ENCODE peak calls at places on chromosomes 3 and 15, in eight cellular contexts. One of them, this sample, is unnamed.

GRCh38 chr15:62953496-62953895 is 89.1 kb upstream of the TPM1 start:
- DNase-seq in WTC11: no peak
- DNase-seq in GM13977: no peak
- DNase-seq in B cell: no peak
- DNase-seq in choroid plexus epithelial cell: no peak
- DNase-seq in cardiac fibroblast: no peak
- DNase-seq in hepatocyte: no peak
- DNase-seq in type B pancreatic cell: no peak
- DNase-seq in this sample: no peak

GRCh38 chr15:83653639-83654378 is at the start of gene ADAMTSL3:
- DNase-seq in WTC11: peak
- DNase-seq in GM13977: no peak
- DNase-seq in B cell: no peak
- DNase-seq in choroid plexus epithelial cell: peak
- DNase-seq in cardiac fibroblast: peak
- DNase-seq in hepatocyte: peak
- DNase-seq in type B pancreatic cell: no peak
- DNase-seq in this sample: no peak

GRCh38 chr15:45539680-45540079 is 17.1 kb upstream of the SLC30A4 start:
- DNase-seq in WTC11: no peak
- DNase-seq in GM13977: no peak
- DNase-seq in B cell: no peak
- DNase-seq in choroid plexus epithelial cell: no peak
- DNase-seq in cardiac fibroblast: no peak
- DNase-seq in hepatocyte: peak
- DNase-seq in type B pancreatic cell: no peak
- DNase-seq in this sample: no peak

GRCh38 chr3:149536429-149536828 is 61.9 kb downstream of the TM4SF4 start:
- DNase-seq in WTC11: peak
- DNase-seq in GM13977: no peak
- DNase-seq in B cell: no peak
- DNase-seq in choroid plexus epithelial cell: peak
- DNase-seq in cardiac fibroblast: peak
- DNase-seq in hepatocyte: peak
- DNase-seq in type B pancreatic cell: no peak
- DNase-seq in this sample: no peak

GRCh38 chr15:84023636-84024035 is 211.9 kb upstream of the GOLGA6L4 start:
- DNase-seq in WTC11: peak
- DNase-seq in GM13977: peak
- DNase-seq in B cell: no peak
- DNase-seq in choroid plexus epithelial cell: peak
- DNase-seq in cardiac fibroblast: peak
- DNase-seq in hepatocyte: peak
- DNase-seq in type B pancreatic cell: no peak
- DNase-seq in this sample: no peak

GRCh38 chr3:151467069-151467468 is 6.2 kb upstream of the IGSF10 start:
- DNase-seq in WTC11: no peak
- DNase-seq in GM13977: no peak
- DNase-seq in B cell: no peak
- DNase-seq in choroid plexus epithelial cell: no peak
- DNase-seq in cardiac fibroblast: no peak
- DNase-seq in hepatocyte: no peak
- DNase-seq in type B pancreatic cell: no peak
- DNase-seq in this sample: no peak

GRCh38 chr3:131142580-131142979 is 115.9 kb downstream of the NEK11 start:
- DNase-seq in WTC11: no peak
- DNase-seq in GM13977: no peak
- DNase-seq in B cell: no peak
- DNase-seq in choroid plexus epithelial cell: peak
- DNase-seq in cardiac fibroblast: peak
- DNase-seq in hepatocyte: no peak
- DNase-seq in type B pancreatic cell: no peak
- DNase-seq in this sample: no peak

GRCh38 chr3:27391796-27392195 is 22.6 kb upstream of the NEK10 start:
- DNase-seq in WTC11: no peak
- DNase-seq in GM13977: no peak
- DNase-seq in B cell: no peak
- DNase-seq in choroid plexus epithelial cell: peak
- DNase-seq in cardiac fibroblast: peak
- DNase-seq in hepatocyte: no peak
- DNase-seq in type B pancreatic cell: no peak
- DNase-seq in this sample: no peak

GRCh38 chr15:34364041-34364440 is 3.0 kb downstream of the LPCAT4 start:
- DNase-seq in WTC11: no peak
- DNase-seq in GM13977: no peak
- DNase-seq in B cell: no peak
- DNase-seq in choroid plexus epithelial cell: no peak
- DNase-seq in cardiac fibroblast: no peak
- DNase-seq in hepatocyte: no peak
- DNase-seq in type B pancreatic cell: no peak
- DNase-seq in this sample: no peak

GRCh38 chr15:69357773-69358765 is 56.1 kb upstream of the KIF23 start:
- DNase-seq in WTC11: peak
- DNase-seq in GM13977: no peak
- DNase-seq in B cell: no peak
- DNase-seq in choroid plexus epithelial cell: peak
- DNase-seq in cardiac fibroblast: peak
- DNase-seq in hepatocyte: peak
- DNase-seq in type B pancreatic cell: no peak
- DNase-seq in this sample: no peak

GRCh38 chr3:151630938-151631417 is 102.7 kb upstream of the AADACL2 start:
- DNase-seq in WTC11: no peak
- DNase-seq in GM13977: no peak
- DNase-seq in B cell: no peak
- DNase-seq in choroid plexus epithelial cell: peak
- DNase-seq in cardiac fibroblast: peak
- DNase-seq in hepatocyte: peak
- DNase-seq in type B pancreatic cell: no peak
- DNase-seq in this sample: no peak

GRCh38 chr15:72967397-72967796 is 84.9 kb upstream of the NEO1 start:
- DNase-seq in WTC11: no peak
- DNase-seq in GM13977: no peak
- DNase-seq in B cell: no peak
- DNase-seq in choroid plexus epithelial cell: no peak
- DNase-seq in cardiac fibroblast: no peak
- DNase-seq in hepatocyte: no peak
- DNase-seq in type B pancreatic cell: no peak
- DNase-seq in this sample: peak

GRCh38 chr3:61589856-61590255 is 28.5 kb downstream of the PTPRG start:
- DNase-seq in WTC11: no peak
- DNase-seq in GM13977: no peak
- DNase-seq in B cell: no peak
- DNase-seq in choroid plexus epithelial cell: peak
- DNase-seq in cardiac fibroblast: peak
- DNase-seq in hepatocyte: no peak
- DNase-seq in type B pancreatic cell: no peak
- DNase-seq in this sample: no peak

GRCh38 chr3:171415070-171415469 is 45.1 kb downstream of the TNIK start:
- DNase-seq in WTC11: no peak
- DNase-seq in GM13977: no peak
- DNase-seq in B cell: no peak
- DNase-seq in choroid plexus epithelial cell: peak
- DNase-seq in cardiac fibroblast: peak
- DNase-seq in hepatocyte: no peak
- DNase-seq in type B pancreatic cell: no peak
- DNase-seq in this sample: no peak

GRCh38 chr15:80530737-80531365 is 126.7 kb downstream of the ARNT2 start:
- DNase-seq in WTC11: no peak
- DNase-seq in GM13977: no peak
- DNase-seq in B cell: no peak
- DNase-seq in choroid plexus epithelial cell: peak
- DNase-seq in cardiac fibroblast: peak
- DNase-seq in hepatocyte: no peak
- DNase-seq in type B pancreatic cell: no peak
- DNase-seq in this sample: no peak

GRCh38 chr3:39933986-39934693 is 124.7 kb downstream of the MYRIP start:
- DNase-seq in WTC11: no peak
- DNase-seq in GM13977: no peak
- DNase-seq in B cell: no peak
- DNase-seq in choroid plexus epithelial cell: no peak
- DNase-seq in cardiac fibroblast: no peak
- DNase-seq in hepatocyte: no peak
- DNase-seq in type B pancreatic cell: no peak
- DNase-seq in this sample: no peak

GRCh38 chr15:39756806-39757522 is 25.7 kb downstream of the FSIP1 start:
- DNase-seq in WTC11: no peak
- DNase-seq in GM13977: no peak
- DNase-seq in B cell: peak
- DNase-seq in choroid plexus epithelial cell: peak
- DNase-seq in cardiac fibroblast: peak
- DNase-seq in hepatocyte: peak
- DNase-seq in type B pancreatic cell: no peak
- DNase-seq in this sample: no peak

GRCh38 chr15:58771621-58772235 is 626 bp downstream of the MINDY2 start:
- DNase-seq in WTC11: peak
- DNase-seq in GM13977: no peak
- DNase-seq in B cell: peak
- DNase-seq in choroid plexus epithelial cell: no peak
- DNase-seq in cardiac fibroblast: no peak
- DNase-seq in hepatocyte: peak
- DNase-seq in type B pancreatic cell: peak
- DNase-seq in this sample: no peak

GRCh38 chr3:183809209-183809608 is 16.2 kb downstream of the MAP6D1 start:
- DNase-seq in WTC11: no peak
- DNase-seq in GM13977: no peak
- DNase-seq in B cell: no peak
- DNase-seq in choroid plexus epithelial cell: no peak
- DNase-seq in cardiac fibroblast: no peak
- DNase-seq in hepatocyte: peak
- DNase-seq in type B pancreatic cell: no peak
- DNase-seq in this sample: no peak

GRCh38 chr15:74253276-74253921 is 17.3 kb downstream of the CCDC33 start:
- DNase-seq in WTC11: no peak
- DNase-seq in GM13977: no peak
- DNase-seq in B cell: no peak
- DNase-seq in choroid plexus epithelial cell: no peak
- DNase-seq in cardiac fibroblast: peak
- DNase-seq in hepatocyte: peak
- DNase-seq in type B pancreatic cell: no peak
- DNase-seq in this sample: no peak

GRCh38 chr3:131048030-131048429 is 21.4 kb downstream of the NEK11 start:
- DNase-seq in WTC11: no peak
- DNase-seq in GM13977: no peak
- DNase-seq in B cell: no peak
- DNase-seq in choroid plexus epithelial cell: no peak
- DNase-seq in cardiac fibroblast: no peak
- DNase-seq in hepatocyte: no peak
- DNase-seq in type B pancreatic cell: no peak
- DNase-seq in this sample: no peak

GRCh38 chr3:46411271-46411670 is 4.2 kb downstream of the CCRL2 start:
- DNase-seq in WTC11: no peak
- DNase-seq in GM13977: no peak
- DNase-seq in B cell: no peak
- DNase-seq in choroid plexus epithelial cell: no peak
- DNase-seq in cardiac fibroblast: no peak
- DNase-seq in hepatocyte: no peak
- DNase-seq in type B pancreatic cell: no peak
- DNase-seq in this sample: no peak
- TF ChIP-seq CTCF in WTC11: no peak
- TF ChIP-seq CTCF in GM13977: no peak
- TF ChIP-seq CTCF in B cell: no peak
- TF ChIP-seq CTCF in choroid plexus epithelial cell: peak
- TF ChIP-seq CTCF in cardiac fibroblast: no peak
- TF ChIP-seq CTCF in hepatocyte: no peak
- TF ChIP-seq CTCF in type B pancreatic cell: peak
- TF ChIP-seq CTCF in this sample: no peak

DNA sequence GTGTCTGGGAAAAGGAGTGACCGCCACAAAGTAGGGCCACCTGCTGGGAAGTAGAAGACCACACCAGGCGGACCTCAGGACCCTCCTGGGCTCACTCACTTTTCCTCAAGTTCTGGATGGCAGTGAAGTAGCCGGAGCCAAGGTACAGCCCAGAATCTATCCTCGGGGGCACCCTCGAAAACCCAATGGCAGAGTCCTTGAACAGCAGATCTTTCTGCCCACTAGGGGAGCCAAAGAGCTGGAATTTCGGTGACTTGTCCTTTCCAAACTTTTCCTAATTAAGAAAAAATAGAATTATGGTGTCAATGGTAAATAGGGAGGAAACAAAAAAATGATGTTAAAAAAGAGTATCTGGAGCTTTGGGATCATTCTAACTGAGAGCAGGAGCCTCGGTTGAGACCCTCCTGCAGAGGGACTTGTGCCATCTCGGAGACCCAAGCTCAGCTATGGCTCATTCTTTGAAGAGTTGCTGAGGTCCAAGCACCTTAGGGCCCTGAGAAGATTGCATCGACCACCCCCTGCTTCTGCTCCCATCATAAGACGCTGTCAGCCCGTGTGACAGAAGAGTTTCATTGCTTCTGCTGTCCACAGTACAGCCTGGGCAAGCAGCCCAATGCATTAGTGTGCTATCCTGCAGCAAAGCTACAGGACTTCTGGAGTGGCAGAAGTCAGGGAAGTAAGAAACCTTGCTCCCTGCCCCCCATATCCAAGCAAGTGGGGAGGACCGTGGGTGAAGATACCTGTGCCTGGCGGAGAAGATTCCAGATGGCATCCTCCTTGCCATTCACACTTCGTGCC is 14.8 kb downstream of the LTF start:
- DNase-seq in WTC11: peak
- DNase-seq in GM13977: no peak
- DNase-seq in B cell: no peak
- DNase-seq in choroid plexus epithelial cell: peak
- DNase-seq in cardiac fibroblast: peak
- DNase-seq in hepatocyte: no peak
- DNase-seq in type B pancreatic cell: no peak
- DNase-seq in this sample: no peak
- TF ChIP-seq CTCF in WTC11: peak
- TF ChIP-seq CTCF in GM13977: peak
- TF ChIP-seq CTCF in B cell: peak
- TF ChIP-seq CTCF in choroid plexus epithelial cell: peak
- TF ChIP-seq CTCF in cardiac fibroblast: peak
- TF ChIP-seq CTCF in hepatocyte: peak
- TF ChIP-seq CTCF in type B pancreatic cell: peak
- TF ChIP-seq CTCF in this sample: peak

DNA sequence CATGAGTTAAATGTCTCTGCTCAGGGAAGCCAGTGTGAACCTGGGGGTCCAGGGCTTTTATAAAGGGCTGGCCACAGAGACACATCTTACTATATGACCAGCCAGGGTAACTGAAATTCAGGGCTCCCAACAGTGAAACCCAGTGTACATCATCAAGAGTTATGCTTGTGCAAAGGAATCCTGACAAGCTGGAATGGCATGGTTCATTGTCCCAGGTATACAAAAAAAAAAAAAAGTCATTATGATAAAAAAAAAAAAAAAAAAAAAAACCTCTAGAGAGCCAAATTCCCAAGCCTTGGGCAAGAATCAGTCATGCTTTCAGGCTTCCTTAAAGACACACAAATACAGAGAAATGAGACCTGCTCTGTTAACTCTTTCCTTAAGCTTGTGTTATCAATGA is 452.0 kb downstream of the GABRG3 start:
- DNase-seq in WTC11: no peak
- DNase-seq in GM13977: no peak
- DNase-seq in B cell: no peak
- DNase-seq in choroid plexus epithelial cell: no peak
- DNase-seq in cardiac fibroblast: no peak
- DNase-seq in hepatocyte: no peak
- DNase-seq in type B pancreatic cell: no peak
- DNase-seq in this sample: no peak
- TF ChIP-seq CTCF in WTC11: no peak
- TF ChIP-seq CTCF in GM13977: no peak
- TF ChIP-seq CTCF in B cell: no peak
- TF ChIP-seq CTCF in choroid plexus epithelial cell: no peak
- TF ChIP-seq CTCF in cardiac fibroblast: no peak
- TF ChIP-seq CTCF in hepatocyte: no peak
- TF ChIP-seq CTCF in type B pancreatic cell: no peak
- TF ChIP-seq CTCF in this sample: no peak

GRCh38 chr15:79172032-79172481 is 81.5 kb upstream of the RASGRF1 start:
- DNase-seq in WTC11: peak
- DNase-seq in GM13977: no peak
- DNase-seq in B cell: no peak
- DNase-seq in choroid plexus epithelial cell: peak
- DNase-seq in cardiac fibroblast: peak
- DNase-seq in hepatocyte: no peak
- DNase-seq in type B pancreatic cell: peak
- DNase-seq in this sample: no peak
- TF ChIP-seq CTCF in WTC11: no peak
- TF ChIP-seq CTCF in GM13977: no peak
- TF ChIP-seq CTCF in B cell: no peak
- TF ChIP-seq CTCF in choroid plexus epithelial cell: peak
- TF ChIP-seq CTCF in cardiac fibroblast: no peak
- TF ChIP-seq CTCF in hepatocyte: no peak
- TF ChIP-seq CTCF in type B pancreatic cell: peak
- TF ChIP-seq CTCF in this sample: no peak

This sample was measured in natural killer cell.